ENCODE peak calls at places on chromosomes 1 and 21, in seven cellular contexts. E is fibroblast of lung, N is mucosa of descending colon, A is mammary epithelial cell, C is GM13976, M is pancreas, Y is fibroblast of mammary gland. X is an unnamed sample.
A peak's percentile ranks its signal among the peaks of the same experiment; 100 is the strongest.

GRCh38 chr1:85473390-85473789 is 8.4 kb upstream of the DDAH1 start:
- DNase-seq in E (peak; percentile 50), N (no peak), A (peak; percentile 78), C (no peak), M (no peak), Y (peak; percentile 56), X (no peak)

GRCh38 chr1:109923131-109923945 is 12.7 kb downstream of the CSF1 start:
- DNase-seq in E (no peak), N (no peak), A (no peak), C (peak; percentile 59), M (peak; percentile 9), Y (no peak), X (no peak)

GRCh38 chr1:14738235-14738634 is 139.8 kb downstream of the KAZN start:
- DNase-seq in E (peak; percentile 76), N (no peak), A (no peak), C (no peak), M (no peak), Y (peak; percentile 54), X (no peak)

GRCh38 chr1:180026556-180026955 is 71.9 kb downstream of the CEP350 start:
- DNase-seq in E (peak; percentile 60), N (no peak), A (peak; percentile 28), C (no peak), M (no peak), Y (peak; percentile 17), X (no peak)

GRCh38 chr1:47980501-47980900 is 16.7 kb downstream of the TRABD2B start:
- DNase-seq in E (no peak), N (no peak), A (no peak), C (no peak), M (no peak), Y (no peak), X (no peak)

GRCh38 chr1:61839702-61840101 is 97.4 kb downstream of the PATJ start:
- DNase-seq in E (peak; percentile 77), N (no peak), A (peak; percentile 70), C (no peak), M (no peak), Y (peak; percentile 67), X (no peak)

GRCh38 chr1:172561252-172561651 is 28.3 kb downstream of the SUCO start:
- DNase-seq in E (peak; percentile 80), N (no peak), A (no peak), C (no peak), M (no peak), Y (no peak), X (no peak)

GRCh38 chr1:166354411-166354810 is 187.6 kb upstream of the FAM78B start:
- DNase-seq in E (no peak), N (no peak), A (no peak), C (no peak), M (no peak), Y (no peak), X (no peak)

GRCh38 chr21:16239659-16240265 is 510.0 kb downstream of the USP25 start:
- DNase-seq in E (no peak), N (no peak), A (no peak), C (no peak), M (no peak), Y (peak; percentile 8), X (no peak)

GRCh38 chr1:22798083-22798482 is 87.4 kb downstream of the EPHB2 start:
- DNase-seq in E (no peak), N (no peak), A (no peak), C (no peak), M (no peak), Y (no peak), X (no peak)
- TF ChIP-seq CTCF in E (no peak), N (no peak), A (no peak), C (no peak), M (no peak), Y (no peak), X (no peak)

GRCh38 chr1:11059990-11060948 is at the start of gene SRM:
- DNase-seq in E (peak; percentile 86), N (peak; percentile 94), A (peak; percentile 90), C (peak; percentile 99), M (peak; percentile 88), Y (peak; percentile 83), X (peak; percentile 94)
- TF ChIP-seq CTCF in E (peak; percentile 26), N (peak; percentile 69), A (peak; percentile 45), C (peak; percentile 33), M (peak; percentile 60), Y (no peak), X (peak; percentile 55)

DNA sequence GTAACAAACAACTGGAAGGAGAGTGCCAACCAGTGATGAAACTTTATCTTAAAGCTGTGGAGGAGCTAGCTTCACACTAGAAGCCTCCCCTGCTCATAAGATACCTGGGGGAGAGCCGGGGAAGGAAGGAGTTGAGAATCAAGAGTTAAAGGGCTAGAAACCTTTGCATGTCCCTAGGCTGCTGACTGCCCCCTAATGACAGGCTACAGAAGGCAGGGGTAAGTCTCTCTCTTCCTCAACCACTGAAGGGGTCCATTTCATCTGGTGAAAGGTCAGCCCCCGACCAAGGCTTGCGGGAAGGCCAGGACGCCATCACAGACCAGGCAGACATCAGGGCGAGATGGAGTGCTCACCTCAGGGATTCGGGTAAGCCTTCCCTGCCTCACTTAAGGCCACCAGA is 65.6 kb upstream of the GRHL3 start:
- DNase-seq in E (no peak), N (no peak), A (no peak), C (no peak), M (no peak), Y (no peak), X (no peak)
- TF ChIP-seq CTCF in E (no peak), N (no peak), A (no peak), C (no peak), M (no peak), Y (no peak), X (no peak)

GRCh38 chr1:53592521-53592982 is 133.4 kb downstream of the DMRTB1 start:
- DNase-seq in E (peak; percentile 78), N (no peak), A (peak; percentile 9), C (no peak), M (peak; percentile 22), Y (peak; percentile 16), X (peak; percentile 62)
- TF ChIP-seq CTCF in E (peak; percentile 14), N (no peak), A (peak; percentile 48), C (no peak), M (no peak), Y (no peak), X (no peak)

GRCh38 chr1:21937372-21938121 is 437 bp upstream of the HSPG2 start:
- DNase-seq in E (peak; percentile 81), N (peak; percentile 86), A (peak; percentile 79), C (peak; percentile 87), M (peak; percentile 82), Y (peak; percentile 68), X (peak; percentile 94)

GRCh38 chr1:21941370-21941769 is 4.3 kb upstream of the HSPG2 start:
- DNase-seq in E (no peak), N (no peak), A (no peak), C (no peak), M (no peak), Y (no peak), X (no peak)

GRCh38 chr1:21940492-21940891 is 3.4 kb upstream of the HSPG2 start:
- DNase-seq in E (no peak), N (no peak), A (no peak), C (no peak), M (no peak), Y (no peak), X (no peak)

GRCh38 chr1:21938791-21939538 is 1.9 kb upstream of the HSPG2 start:
- DNase-seq in E (peak; percentile 58), N (no peak), A (peak; percentile 40), C (no peak), M (no peak), Y (no peak), X (peak; percentile 74)

DNA sequence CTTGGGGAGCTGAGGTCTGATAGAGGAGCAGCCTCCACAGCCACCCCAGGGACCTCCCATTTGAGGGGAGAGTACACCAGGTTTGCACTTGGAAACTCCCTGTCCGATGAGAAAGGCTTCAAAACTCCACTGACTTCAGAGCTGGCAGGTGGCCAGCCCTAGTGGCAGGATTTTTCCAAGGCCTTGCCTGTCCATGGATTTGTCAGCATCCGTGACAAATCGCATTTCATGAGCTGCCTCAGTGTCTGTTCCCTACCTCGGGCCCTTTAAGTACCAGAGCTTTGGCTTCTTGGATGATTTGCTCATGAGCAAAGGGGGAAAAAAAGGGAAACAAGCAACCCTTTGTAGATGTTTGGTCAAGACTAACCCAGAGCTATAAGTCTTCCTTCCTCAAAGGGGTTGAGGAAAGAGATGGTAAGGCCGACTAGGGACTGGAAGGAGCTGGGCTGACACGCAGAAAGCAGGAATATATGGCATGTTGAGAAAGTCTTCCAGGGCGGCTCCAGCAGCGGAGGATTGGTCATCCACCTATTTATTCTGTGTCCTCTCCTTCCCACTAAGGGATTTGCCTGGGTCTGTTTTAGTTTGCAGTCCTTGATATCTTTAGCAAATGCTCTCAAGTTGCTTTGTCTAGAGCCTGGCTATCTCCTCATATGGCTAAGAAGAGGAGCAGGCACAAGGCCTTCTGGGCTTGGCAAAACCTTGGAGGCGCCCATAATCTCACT is 2.7 kb upstream of the HSPG2 start:
- DNase-seq in E (peak; percentile 99), N (peak; percentile 81), A (peak; percentile 98), C (no peak), M (peak; percentile 77), Y (peak; percentile 97), X (peak; percentile 96)
- TF ChIP-seq CTCF in E (peak; percentile 53), N (no peak), A (peak; percentile 67), C (no peak), M (no peak), Y (peak; percentile 59), X (peak; percentile 69)

GRCh38 chr1:217622042-217622441 is 8.8 kb downstream of the GPATCH2 start:
- DNase-seq in E (no peak), N (no peak), A (no peak), C (no peak), M (no peak), Y (no peak), X (no peak)
- TF ChIP-seq CTCF in E (no peak), N (no peak), A (no peak), C (no peak), M (no peak), Y (no peak), X (no peak)

GRCh38 chr1:227901906-227902640 is 45.7 kb downstream of the WNT9A start:
- DNase-seq in E (peak; percentile 45), N (peak; percentile 32), A (peak; percentile 47), C (no peak), M (no peak), Y (peak; percentile 40), X (peak; percentile 45)
- TF ChIP-seq CTCF in E (no peak), N (no peak), A (peak; percentile 19), C (no peak), M (no peak), Y (no peak), X (no peak)

GRCh38 chr1:226201029-226201593 is 14.6 kb upstream of the ACBD3 start:
- DNase-seq in E (no peak), N (no peak), A (no peak), C (peak; percentile 68), M (no peak), Y (peak; percentile 19), X (no peak)
- TF ChIP-seq CTCF in E (peak; percentile 51), N (no peak), A (peak; percentile 50), C (peak; percentile 37), M (no peak), Y (peak; percentile 42), X (no peak)